ENCODE peak calls at places on chromosome 13, in nine cellular contexts. One of them, this sample, is unnamed.

GRCh38 chr13:113668491-113668971 is 1.5 kb downstream of the GRK1 start:
- DNase-seq in K562: no peak
- DNase-seq in transverse colon: peak
- DNase-seq in GM12891: no peak
- DNase-seq in HepG2: no peak
- DNase-seq in HL-60: no peak
- DNase-seq in breast epithelium: no peak
- DNase-seq in HCT116: no peak
- DNase-seq in GM12892: no peak
- DNase-seq in this sample: no peak

GRCh38 chr13:48976677-48977625 is 1.2 kb downstream of the FNDC3A start:
- DNase-seq in K562: no peak
- DNase-seq in transverse colon: peak
- DNase-seq in GM12891: no peak
- DNase-seq in HepG2: peak
- DNase-seq in HL-60: no peak
- DNase-seq in breast epithelium: no peak
- DNase-seq in HCT116: no peak
- DNase-seq in GM12892: no peak
- DNase-seq in this sample: peak

GRCh38 chr13:110323172-110323851 is 16.2 kb downstream of the COL4A2 start:
- DNase-seq in K562: no peak
- DNase-seq in transverse colon: no peak
- DNase-seq in GM12891: no peak
- DNase-seq in HepG2: no peak
- DNase-seq in HL-60: no peak
- DNase-seq in breast epithelium: no peak
- DNase-seq in HCT116: no peak
- DNase-seq in GM12892: no peak
- DNase-seq in this sample: no peak

GRCh38 chr13:33213024-33213795 is 72.3 kb downstream of the STARD13 start:
- DNase-seq in K562: no peak
- DNase-seq in transverse colon: no peak
- DNase-seq in GM12891: no peak
- DNase-seq in HepG2: peak
- DNase-seq in HL-60: no peak
- DNase-seq in breast epithelium: peak
- DNase-seq in HCT116: no peak
- DNase-seq in GM12892: no peak
- DNase-seq in this sample: no peak

GRCh38 chr13:37492741-37493514 is 105.6 kb downstream of the POSTN start:
- DNase-seq in K562: no peak
- DNase-seq in transverse colon: no peak
- DNase-seq in GM12891: no peak
- DNase-seq in HepG2: no peak
- DNase-seq in HL-60: no peak
- DNase-seq in breast epithelium: peak
- DNase-seq in HCT116: no peak
- DNase-seq in GM12892: no peak
- DNase-seq in this sample: no peak

GRCh38 chr13:101527130-101527529 is 74.7 kb downstream of the ITGBL1 start:
- DNase-seq in K562: no peak
- DNase-seq in transverse colon: no peak
- DNase-seq in GM12891: no peak
- DNase-seq in HepG2: no peak
- DNase-seq in HL-60: no peak
- DNase-seq in breast epithelium: no peak
- DNase-seq in HCT116: no peak
- DNase-seq in GM12892: no peak
- DNase-seq in this sample: no peak

GRCh38 chr13:105961438-105961837 is 574.0 kb downstream of the EFNB2 start:
- DNase-seq in K562: no peak
- DNase-seq in transverse colon: no peak
- DNase-seq in GM12891: no peak
- DNase-seq in HepG2: no peak
- DNase-seq in HL-60: no peak
- DNase-seq in breast epithelium: no peak
- DNase-seq in HCT116: no peak
- DNase-seq in GM12892: no peak
- DNase-seq in this sample: peak

GRCh38 chr13:24032674-24033073 is 127.8 kb upstream of the SPATA13 start:
- DNase-seq in K562: no peak
- DNase-seq in transverse colon: no peak
- DNase-seq in GM12891: no peak
- DNase-seq in HepG2: peak
- DNase-seq in HL-60: no peak
- DNase-seq in breast epithelium: no peak
- DNase-seq in HCT116: no peak
- DNase-seq in GM12892: no peak
- DNase-seq in this sample: no peak

GRCh38 chr13:45441633-45442032 is 23.1 kb upstream of the COG3 start:
- DNase-seq in K562: no peak
- DNase-seq in transverse colon: no peak
- DNase-seq in GM12891: peak
- DNase-seq in HepG2: peak
- DNase-seq in HL-60: no peak
- DNase-seq in breast epithelium: no peak
- DNase-seq in HCT116: no peak
- DNase-seq in GM12892: no peak
- DNase-seq in this sample: peak

DNA sequence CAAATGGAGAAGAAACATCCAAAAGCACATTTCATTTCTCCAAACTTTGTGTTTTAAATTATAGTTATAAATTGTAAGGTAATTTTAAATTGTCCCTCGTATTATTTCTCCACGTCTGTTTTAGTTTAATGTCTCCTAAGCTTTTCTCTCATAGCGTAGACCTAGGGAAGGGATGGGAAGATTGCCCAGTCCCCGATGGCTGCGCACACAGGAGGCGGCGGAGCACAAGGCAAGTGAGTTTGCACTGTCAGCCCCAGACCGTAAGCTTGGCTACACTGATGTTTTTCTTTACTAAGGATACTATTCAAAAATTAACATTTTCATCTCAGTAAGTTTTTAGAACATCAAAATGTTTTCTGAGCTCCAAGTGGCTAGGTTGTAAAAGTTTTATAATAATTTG is 72.3 kb downstream of the GPR12 start:
- DNase-seq in K562: no peak
- DNase-seq in transverse colon: no peak
- DNase-seq in GM12891: no peak
- DNase-seq in HepG2: no peak
- DNase-seq in HL-60: no peak
- DNase-seq in breast epithelium: no peak
- DNase-seq in HCT116: no peak
- DNase-seq in GM12892: no peak
- DNase-seq in this sample: no peak
- TF ChIP-seq POLR2AphosphoS5 in K562: no peak
- TF ChIP-seq POLR2AphosphoS5 in transverse colon: no peak
- TF ChIP-seq POLR2AphosphoS5 in GM12891: no peak
- TF ChIP-seq POLR2AphosphoS5 in HepG2: no peak
- TF ChIP-seq POLR2AphosphoS5 in HL-60: no peak
- TF ChIP-seq POLR2AphosphoS5 in breast epithelium: no peak
- TF ChIP-seq POLR2AphosphoS5 in HCT116: no peak
- TF ChIP-seq POLR2AphosphoS5 in GM12892: no peak
- TF ChIP-seq POLR2AphosphoS5 in this sample: no peak

DNA sequence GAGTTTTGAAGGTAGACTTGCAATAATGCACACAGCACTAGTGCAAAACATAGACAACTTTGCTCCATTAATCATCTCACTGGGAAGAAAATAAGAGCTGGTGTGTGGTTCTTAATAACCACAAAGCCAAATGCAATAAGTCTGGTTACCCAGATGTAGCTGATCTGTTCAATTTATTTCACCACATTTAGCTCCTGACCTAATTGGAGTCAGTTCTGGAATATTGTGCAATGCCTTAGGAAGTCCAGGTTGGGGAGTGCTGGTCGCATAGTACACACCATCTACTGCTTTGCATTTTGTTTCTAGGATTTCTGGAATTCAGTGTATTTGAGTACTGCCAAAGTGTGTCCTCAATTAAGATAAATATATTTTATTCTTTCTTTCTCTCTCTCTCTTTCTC is 483.3 kb upstream of the SPRY2 start:
- DNase-seq in K562: no peak
- DNase-seq in transverse colon: no peak
- DNase-seq in GM12891: no peak
- DNase-seq in HepG2: no peak
- DNase-seq in HL-60: no peak
- DNase-seq in breast epithelium: no peak
- DNase-seq in HCT116: no peak
- DNase-seq in GM12892: no peak
- DNase-seq in this sample: no peak
- TF ChIP-seq POLR2AphosphoS5 in K562: no peak
- TF ChIP-seq POLR2AphosphoS5 in transverse colon: no peak
- TF ChIP-seq POLR2AphosphoS5 in GM12891: no peak
- TF ChIP-seq POLR2AphosphoS5 in HepG2: no peak
- TF ChIP-seq POLR2AphosphoS5 in HL-60: no peak
- TF ChIP-seq POLR2AphosphoS5 in breast epithelium: no peak
- TF ChIP-seq POLR2AphosphoS5 in HCT116: no peak
- TF ChIP-seq POLR2AphosphoS5 in GM12892: no peak
- TF ChIP-seq POLR2AphosphoS5 in this sample: no peak

DNA sequence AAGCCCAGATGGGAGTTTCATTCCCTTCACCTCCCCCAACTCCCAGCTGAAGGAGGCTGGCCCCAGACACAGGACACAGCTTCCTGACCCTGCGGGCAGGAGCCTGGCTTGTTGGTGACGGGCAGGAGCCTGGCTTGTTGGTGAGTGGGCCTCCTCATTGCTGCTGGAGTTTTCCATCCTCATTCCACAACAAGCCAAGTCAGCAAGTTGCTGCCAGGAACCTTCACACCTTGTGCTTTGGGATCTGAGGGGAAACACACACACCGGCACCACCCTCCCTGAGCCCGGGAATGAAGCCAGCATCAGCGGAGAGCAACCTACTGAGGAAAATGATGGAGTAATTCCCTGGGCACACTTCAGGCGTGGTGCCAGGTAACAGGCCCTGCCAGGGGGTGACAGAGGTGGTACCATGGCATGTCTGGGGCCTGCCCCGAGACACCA is 74.9 kb downstream of the ALOX5AP start:
- DNase-seq in K562: no peak
- DNase-seq in transverse colon: no peak
- DNase-seq in GM12891: no peak
- DNase-seq in HepG2: no peak
- DNase-seq in HL-60: no peak
- DNase-seq in breast epithelium: peak
- DNase-seq in HCT116: no peak
- DNase-seq in GM12892: no peak
- DNase-seq in this sample: no peak
- TF ChIP-seq POLR2AphosphoS5 in K562: no peak
- TF ChIP-seq POLR2AphosphoS5 in transverse colon: no peak
- TF ChIP-seq POLR2AphosphoS5 in GM12891: no peak
- TF ChIP-seq POLR2AphosphoS5 in HepG2: no peak
- TF ChIP-seq POLR2AphosphoS5 in HL-60: no peak
- TF ChIP-seq POLR2AphosphoS5 in breast epithelium: peak
- TF ChIP-seq POLR2AphosphoS5 in HCT116: no peak
- TF ChIP-seq POLR2AphosphoS5 in GM12892: no peak
- TF ChIP-seq POLR2AphosphoS5 in this sample: no peak

GRCh38 chr13:50572129-50572528 is 271.4 kb downstream of the DLEU7 start:
- DNase-seq in K562: no peak
- DNase-seq in transverse colon: no peak
- DNase-seq in GM12891: no peak
- DNase-seq in HepG2: no peak
- DNase-seq in HL-60: peak
- DNase-seq in breast epithelium: no peak
- DNase-seq in HCT116: no peak
- DNase-seq in GM12892: no peak
- DNase-seq in this sample: no peak
- TF ChIP-seq POLR2AphosphoS5 in K562: no peak
- TF ChIP-seq POLR2AphosphoS5 in transverse colon: no peak
- TF ChIP-seq POLR2AphosphoS5 in GM12891: no peak
- TF ChIP-seq POLR2AphosphoS5 in HepG2: no peak
- TF ChIP-seq POLR2AphosphoS5 in HL-60: no peak
- TF ChIP-seq POLR2AphosphoS5 in breast epithelium: no peak
- TF ChIP-seq POLR2AphosphoS5 in HCT116: no peak
- TF ChIP-seq POLR2AphosphoS5 in GM12892: no peak
- TF ChIP-seq POLR2AphosphoS5 in this sample: no peak

DNA sequence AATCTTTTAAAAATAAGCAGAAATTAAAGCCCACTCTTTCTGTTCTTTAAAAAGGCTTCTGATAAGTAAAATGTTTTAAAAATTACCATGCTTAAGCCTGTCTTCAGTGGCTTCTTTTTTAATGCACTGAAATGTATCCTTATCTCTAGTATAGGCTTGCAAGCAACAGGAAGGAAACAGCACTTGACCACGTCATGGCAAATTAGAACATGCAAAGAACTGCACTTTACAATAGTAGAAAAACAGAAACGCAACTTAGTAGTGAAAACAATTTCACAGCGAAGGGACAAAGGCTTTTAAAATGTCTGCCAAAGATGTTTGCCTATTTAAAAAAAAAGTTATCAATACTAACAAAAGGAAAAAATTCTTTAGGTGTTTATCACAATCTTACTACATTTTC is 36.3 kb downstream of the ELF1 start:
- DNase-seq in K562: no peak
- DNase-seq in transverse colon: peak
- DNase-seq in GM12891: no peak
- DNase-seq in HepG2: no peak
- DNase-seq in HL-60: peak
- DNase-seq in breast epithelium: no peak
- DNase-seq in HCT116: no peak
- DNase-seq in GM12892: no peak
- DNase-seq in this sample: peak
- TF ChIP-seq POLR2AphosphoS5 in K562: no peak
- TF ChIP-seq POLR2AphosphoS5 in transverse colon: peak
- TF ChIP-seq POLR2AphosphoS5 in GM12891: no peak
- TF ChIP-seq POLR2AphosphoS5 in HepG2: no peak
- TF ChIP-seq POLR2AphosphoS5 in HL-60: peak
- TF ChIP-seq POLR2AphosphoS5 in breast epithelium: peak
- TF ChIP-seq POLR2AphosphoS5 in HCT116: no peak
- TF ChIP-seq POLR2AphosphoS5 in GM12892: peak
- TF ChIP-seq POLR2AphosphoS5 in this sample: peak

This sample was measured in endothelial cell of umbilical vein.